ENCODE peak calls at places on chromosomes 2 and 18, in eight cellular contexts. One of them, this sample, is unnamed.

GRCh38 chr2:234136461-234136860 is 86.0 kb downstream of the SPP2 start:
- DNase-seq in cardiac fibroblast: no peak
- DNase-seq in upper lobe of right lung: no peak
- DNase-seq in RWPE1: peak
- DNase-seq in IMR-90: no peak
- DNase-seq in heart left ventricle: no peak
- DNase-seq in AG09309: no peak
- DNase-seq in sigmoid colon: no peak
- DNase-seq in this sample: no peak

GRCh38 chr18:35454803-35455202 is 43.0 kb downstream of the INO80C start:
- DNase-seq in upper lobe of right lung: no peak
- DNase-seq in sigmoid colon: no peak
- DNase-seq in RWPE1: no peak
- DNase-seq in heart left ventricle: no peak
- DNase-seq in AG09309: no peak
- DNase-seq in cardiac fibroblast: no peak
- DNase-seq in IMR-90: no peak
- DNase-seq in this sample: no peak

GRCh38 chr2:27118525-27119329 is at the start of gene CGREF1:
- DNase-seq in sigmoid colon: no peak
- DNase-seq in IMR-90: no peak
- DNase-seq in RWPE1: peak
- DNase-seq in upper lobe of right lung: no peak
- DNase-seq in AG09309: no peak
- DNase-seq in cardiac fibroblast: peak
- DNase-seq in heart left ventricle: no peak
- DNase-seq in this sample: no peak

GRCh38 chr2:7625392-7626138 is 708.4 kb downstream of the RNF144A start:
- DNase-seq in upper lobe of right lung: no peak
- DNase-seq in RWPE1: no peak
- DNase-seq in IMR-90: no peak
- DNase-seq in heart left ventricle: no peak
- DNase-seq in AG09309: no peak
- DNase-seq in cardiac fibroblast: no peak
- DNase-seq in sigmoid colon: no peak
- DNase-seq in this sample: no peak

GRCh38 chr18:14937271-14937670 is 189.3 kb downstream of the ANKRD30B start:
- DNase-seq in upper lobe of right lung: no peak
- DNase-seq in sigmoid colon: no peak
- DNase-seq in AG09309: no peak
- DNase-seq in IMR-90: no peak
- DNase-seq in cardiac fibroblast: no peak
- DNase-seq in RWPE1: no peak
- DNase-seq in heart left ventricle: no peak
- DNase-seq in this sample: no peak

GRCh38 chr2:67388680-67389079 is 8.5 kb upstream of the ETAA1 start:
- DNase-seq in AG09309: no peak
- DNase-seq in heart left ventricle: no peak
- DNase-seq in RWPE1: no peak
- DNase-seq in upper lobe of right lung: no peak
- DNase-seq in cardiac fibroblast: no peak
- DNase-seq in sigmoid colon: no peak
- DNase-seq in IMR-90: no peak
- DNase-seq in this sample: no peak

GRCh38 chr2:45172993-45173392 is 163.7 kb upstream of the SIX2 start:
- DNase-seq in RWPE1: no peak
- DNase-seq in heart left ventricle: no peak
- DNase-seq in cardiac fibroblast: no peak
- DNase-seq in sigmoid colon: no peak
- DNase-seq in AG09309: peak
- DNase-seq in upper lobe of right lung: no peak
- DNase-seq in IMR-90: no peak
- DNase-seq in this sample: no peak

GRCh38 chr18:47448956-47449355 is 197.5 kb upstream of the SKOR2 start:
- DNase-seq in upper lobe of right lung: no peak
- DNase-seq in heart left ventricle: no peak
- DNase-seq in sigmoid colon: no peak
- DNase-seq in AG09309: no peak
- DNase-seq in cardiac fibroblast: no peak
- DNase-seq in RWPE1: no peak
- DNase-seq in IMR-90: no peak
- DNase-seq in this sample: no peak

GRCh38 chr2:28635251-28635650 is 116.4 kb upstream of the PPP1CB start:
- DNase-seq in upper lobe of right lung: no peak
- DNase-seq in AG09309: no peak
- DNase-seq in sigmoid colon: peak
- DNase-seq in cardiac fibroblast: peak
- DNase-seq in IMR-90: no peak
- DNase-seq in RWPE1: no peak
- DNase-seq in heart left ventricle: peak
- DNase-seq in this sample: peak

GRCh38 chr2:144441711-144442141 is 78.2 kb downstream of the ZEB2 start:
- DNase-seq in cardiac fibroblast: no peak
- DNase-seq in IMR-90: no peak
- DNase-seq in sigmoid colon: no peak
- DNase-seq in heart left ventricle: no peak
- DNase-seq in RWPE1: no peak
- DNase-seq in AG09309: no peak
- DNase-seq in upper lobe of right lung: no peak
- DNase-seq in this sample: no peak

GRCh38 chr2:147467441-147467840 is 377.4 kb upstream of the ACVR2A start:
- DNase-seq in cardiac fibroblast: no peak
- DNase-seq in heart left ventricle: no peak
- DNase-seq in AG09309: no peak
- DNase-seq in IMR-90: no peak
- DNase-seq in RWPE1: no peak
- DNase-seq in sigmoid colon: no peak
- DNase-seq in upper lobe of right lung: no peak
- DNase-seq in this sample: no peak

GRCh38 chr2:3420076-3420848 is 40.8 kb downstream of the TRAPPC12 start:
- DNase-seq in cardiac fibroblast: no peak
- DNase-seq in upper lobe of right lung: no peak
- DNase-seq in RWPE1: no peak
- DNase-seq in IMR-90: no peak
- DNase-seq in heart left ventricle: no peak
- DNase-seq in AG09309: no peak
- DNase-seq in sigmoid colon: no peak
- DNase-seq in this sample: no peak

GRCh38 chr2:238287702-238288649 is at the start of gene PER2:
- DNase-seq in IMR-90: peak
- DNase-seq in sigmoid colon: peak
- DNase-seq in heart left ventricle: peak
- DNase-seq in upper lobe of right lung: peak
- DNase-seq in AG09309: peak
- DNase-seq in RWPE1: peak
- DNase-seq in cardiac fibroblast: peak
- DNase-seq in this sample: peak

GRCh38 chr2:158602027-158602426 is 145.3 kb downstream of the PKP4 start:
- DNase-seq in upper lobe of right lung: no peak
- DNase-seq in heart left ventricle: no peak
- DNase-seq in AG09309: no peak
- DNase-seq in IMR-90: no peak
- DNase-seq in RWPE1: no peak
- DNase-seq in cardiac fibroblast: no peak
- DNase-seq in sigmoid colon: no peak
- DNase-seq in this sample: no peak

GRCh38 chr2:232008907-232009638 is 47.6 kb downstream of the DIS3L2 start:
- DNase-seq in RWPE1: no peak
- DNase-seq in cardiac fibroblast: no peak
- DNase-seq in sigmoid colon: no peak
- DNase-seq in IMR-90: no peak
- DNase-seq in AG09309: no peak
- DNase-seq in heart left ventricle: no peak
- DNase-seq in upper lobe of right lung: no peak
- DNase-seq in this sample: no peak

DNA sequence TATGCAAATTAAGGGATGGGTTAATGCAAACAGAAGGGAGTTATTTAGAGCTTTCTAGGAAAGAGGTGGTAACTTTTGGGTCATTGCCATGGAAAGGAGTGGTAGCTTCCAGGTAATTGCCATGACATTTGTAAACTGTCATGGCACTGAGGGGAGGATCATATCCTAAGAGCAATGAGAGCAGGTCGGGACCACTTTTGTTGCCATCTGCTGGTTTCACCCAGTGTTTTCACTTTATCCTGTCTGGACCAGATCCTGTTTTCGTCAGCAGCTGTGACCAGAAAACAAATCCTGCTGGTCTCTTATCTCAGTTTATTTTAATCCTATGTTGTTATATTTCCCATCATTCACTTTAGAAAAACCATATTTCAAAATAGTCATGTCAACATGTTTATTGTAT is 874 bp downstream of the C2orf66 start:
- DNase-seq in cardiac fibroblast: peak
- DNase-seq in IMR-90: no peak
- DNase-seq in sigmoid colon: no peak
- DNase-seq in upper lobe of right lung: no peak
- DNase-seq in AG09309: no peak
- DNase-seq in heart left ventricle: no peak
- DNase-seq in RWPE1: no peak
- DNase-seq in this sample: no peak
- TF ChIP-seq CTCF in cardiac fibroblast: no peak
- TF ChIP-seq CTCF in IMR-90: no peak
- TF ChIP-seq CTCF in sigmoid colon: no peak
- TF ChIP-seq CTCF in upper lobe of right lung: no peak
- TF ChIP-seq CTCF in AG09309: no peak
- TF ChIP-seq CTCF in heart left ventricle: no peak
- TF ChIP-seq CTCF in RWPE1: no peak
- TF ChIP-seq CTCF in this sample: no peak

GRCh38 chr2:199740111-199740428 is 110.9 kb downstream of the FTCDNL1 start:
- DNase-seq in IMR-90: no peak
- DNase-seq in sigmoid colon: no peak
- DNase-seq in RWPE1: no peak
- DNase-seq in cardiac fibroblast: no peak
- DNase-seq in upper lobe of right lung: no peak
- DNase-seq in heart left ventricle: no peak
- DNase-seq in AG09309: no peak
- DNase-seq in this sample: no peak
- TF ChIP-seq CTCF in IMR-90: no peak
- TF ChIP-seq CTCF in sigmoid colon: no peak
- TF ChIP-seq CTCF in RWPE1: peak
- TF ChIP-seq CTCF in cardiac fibroblast: no peak
- TF ChIP-seq CTCF in upper lobe of right lung: no peak
- TF ChIP-seq CTCF in heart left ventricle: no peak
- TF ChIP-seq CTCF in AG09309: no peak
- TF ChIP-seq CTCF in this sample: no peak

GRCh38 chr2:64653174-64654062 is at the start of gene SERTAD2:
- DNase-seq in upper lobe of right lung: peak
- DNase-seq in IMR-90: peak
- DNase-seq in AG09309: peak
- DNase-seq in heart left ventricle: peak
- DNase-seq in cardiac fibroblast: peak
- DNase-seq in RWPE1: peak
- DNase-seq in sigmoid colon: peak
- DNase-seq in this sample: peak
- TF ChIP-seq CTCF in upper lobe of right lung: peak
- TF ChIP-seq CTCF in IMR-90: peak
- TF ChIP-seq CTCF in AG09309: no peak
- TF ChIP-seq CTCF in heart left ventricle: peak
- TF ChIP-seq CTCF in cardiac fibroblast: peak
- TF ChIP-seq CTCF in RWPE1: no peak
- TF ChIP-seq CTCF in sigmoid colon: no peak
- TF ChIP-seq CTCF in this sample: no peak

DNA sequence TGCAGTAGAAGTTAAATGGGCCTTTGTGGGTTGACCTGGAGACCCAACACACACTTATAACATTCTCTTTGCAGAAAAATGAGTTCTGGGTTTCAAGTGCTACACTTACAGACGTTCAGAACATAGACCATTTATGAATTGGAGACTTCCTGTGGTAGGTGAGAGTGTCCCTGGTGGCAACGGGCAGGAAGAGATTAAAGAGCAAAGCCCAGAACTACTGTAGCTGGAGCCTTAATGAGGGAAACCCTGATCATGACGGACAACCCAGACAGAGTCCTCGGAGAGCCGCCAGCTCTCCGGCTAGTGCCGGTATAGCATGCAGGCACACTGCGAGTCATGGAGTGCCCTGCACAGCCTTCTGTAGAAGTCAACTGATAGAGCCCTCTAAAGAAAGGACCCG is 44.5 kb upstream of the RMDN2 start:
- DNase-seq in cardiac fibroblast: no peak
- DNase-seq in RWPE1: no peak
- DNase-seq in AG09309: no peak
- DNase-seq in sigmoid colon: no peak
- DNase-seq in IMR-90: no peak
- DNase-seq in heart left ventricle: no peak
- DNase-seq in upper lobe of right lung: no peak
- DNase-seq in this sample: no peak
- TF ChIP-seq CTCF in cardiac fibroblast: no peak
- TF ChIP-seq CTCF in RWPE1: no peak
- TF ChIP-seq CTCF in AG09309: no peak
- TF ChIP-seq CTCF in sigmoid colon: no peak
- TF ChIP-seq CTCF in IMR-90: no peak
- TF ChIP-seq CTCF in heart left ventricle: no peak
- TF ChIP-seq CTCF in upper lobe of right lung: no peak
- TF ChIP-seq CTCF in this sample: peak

GRCh38 chr2:46326231-46326980 is 29.2 kb downstream of the EPAS1 start:
- DNase-seq in cardiac fibroblast: peak
- DNase-seq in AG09309: no peak
- DNase-seq in heart left ventricle: no peak
- DNase-seq in IMR-90: no peak
- DNase-seq in sigmoid colon: no peak
- DNase-seq in upper lobe of right lung: no peak
- DNase-seq in RWPE1: peak
- DNase-seq in this sample: no peak

GRCh38 chr2:46325178-46325928 is 28.1 kb downstream of the EPAS1 start:
- DNase-seq in RWPE1: no peak
- DNase-seq in sigmoid colon: no peak
- DNase-seq in IMR-90: peak
- DNase-seq in heart left ventricle: no peak
- DNase-seq in AG09309: no peak
- DNase-seq in cardiac fibroblast: no peak
- DNase-seq in upper lobe of right lung: no peak
- DNase-seq in this sample: no peak

GRCh38 chr2:46329340-46329739 is 32.1 kb downstream of the EPAS1 start:
- DNase-seq in cardiac fibroblast: no peak
- DNase-seq in sigmoid colon: no peak
- DNase-seq in heart left ventricle: no peak
- DNase-seq in AG09309: no peak
- DNase-seq in IMR-90: no peak
- DNase-seq in RWPE1: no peak
- DNase-seq in upper lobe of right lung: no peak
- DNase-seq in this sample: no peak

GRCh38 chr2:46328316-46328715 is 31.1 kb downstream of the EPAS1 start:
- DNase-seq in AG09309: no peak
- DNase-seq in IMR-90: no peak
- DNase-seq in sigmoid colon: no peak
- DNase-seq in upper lobe of right lung: no peak
- DNase-seq in heart left ventricle: no peak
- DNase-seq in cardiac fibroblast: no peak
- DNase-seq in RWPE1: no peak
- DNase-seq in this sample: no peak

DNA sequence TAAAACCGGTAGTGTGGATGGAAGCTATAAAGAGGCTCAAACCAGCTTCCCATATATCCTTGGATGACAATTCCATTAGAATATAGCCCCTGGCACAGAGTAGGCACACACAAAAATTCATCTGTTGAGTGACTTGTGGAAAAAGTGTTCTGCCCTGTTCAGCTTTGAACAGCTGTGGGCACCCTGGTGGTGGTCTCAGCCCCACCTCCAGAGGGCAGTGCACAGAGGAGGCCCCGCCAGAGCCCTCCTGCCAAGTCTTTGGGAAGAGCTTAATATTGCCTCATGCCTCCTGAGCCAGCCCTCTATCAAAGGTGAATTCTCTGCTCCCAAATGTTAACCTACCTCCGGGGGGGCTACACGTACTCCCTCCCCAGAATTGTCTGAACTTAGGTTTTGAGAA is 30.4 kb downstream of the EPAS1 start:
- DNase-seq in AG09309: no peak
- DNase-seq in sigmoid colon: no peak
- DNase-seq in RWPE1: no peak
- DNase-seq in cardiac fibroblast: no peak
- DNase-seq in IMR-90: no peak
- DNase-seq in heart left ventricle: no peak
- DNase-seq in upper lobe of right lung: no peak
- DNase-seq in this sample: no peak
- TF ChIP-seq CTCF in AG09309: peak
- TF ChIP-seq CTCF in sigmoid colon: no peak
- TF ChIP-seq CTCF in RWPE1: no peak
- TF ChIP-seq CTCF in cardiac fibroblast: peak
- TF ChIP-seq CTCF in IMR-90: peak
- TF ChIP-seq CTCF in heart left ventricle: no peak
- TF ChIP-seq CTCF in upper lobe of right lung: peak
- TF ChIP-seq CTCF in this sample: peak